ENCODE peak calls at places on chromosomes 2 and 18, in four cellular contexts. W is uterus, L is right atrium auricular region, X is tibial nerve. D is an unnamed sample. For H3K27me3, the result is how much of the 10 kb centered on the place peaks cover.

GRCh38 chr2:11099122-11100065 is 55.9 kb upstream of the SLC66A3 start:
- DNase-seq in W (no peak), L (no peak), X (no peak), D (no peak)

GRCh38 chr2:48145845-48146452 is 239.7 kb upstream of the FBXO11 start:
- DNase-seq in W (no peak), L (no peak), X (no peak), D (no peak)

GRCh38 chr2:168740788-168741187 is 61.6 kb upstream of the NOSTRIN start:
- DNase-seq in W (no peak), L (no peak), X (no peak), D (no peak)

GRCh38 chr2:29073913-29074312 is 410 bp downstream of the PCARE start:
- DNase-seq in W (no peak), L (no peak), X (no peak), D (no peak)

GRCh38 chr2:73197579-73197978 is 4.8 kb upstream of the NOTO start:
- DNase-seq in W (no peak), L (no peak), X (no peak), D (no peak)

GRCh38 chr2:120347387-120348010 is 1.6 kb downstream of the INHBB start:
- DNase-seq in W (no peak), L (no peak), X (no peak), D (no peak)

GRCh38 chr2:232367591-232368233 is 10.8 kb upstream of the ALPP start:
- DNase-seq in W (no peak), L (no peak), X (no peak), D (no peak)

GRCh38 chr18:22699629-22700028 is 233.5 kb upstream of the RBBP8 start:
- DNase-seq in W (no peak), L (no peak), X (no peak), D (no peak)

GRCh38 chr2:70089220-70089945 is 2.1 kb downstream of the PCBP1 start:
- DNase-seq in W (no peak), L (no peak), X (no peak), D (peak)

GRCh38 chr18:49853436-49853835 is 40.1 kb upstream of the ACAA2 start:
- DNase-seq in W (no peak), L (peak), X (no peak), D (no peak)

GRCh38 chr2:169757778-169758177 is 24.1 kb downstream of the KLHL23 start:
- DNase-seq in W (no peak), L (no peak), X (no peak), D (no peak)

GRCh38 chr2:66431840-66432511 is 2.9 kb upstream of the MEIS1 start:
- DNase-seq in W (peak), L (no peak), X (no peak), D (no peak)

GRCh38 chr2:42979870-42980763 is 187.7 kb upstream of the HAAO start:
- DNase-seq in W (no peak), L (no peak), X (no peak), D (no peak)

GRCh38 chr18:11387880-11388279 is 221.5 kb upstream of the SLC35G4 start:
- DNase-seq in W (no peak), L (no peak), X (peak), D (peak)

GRCh38 chr18:6561029-6561861 is 146.5 kb upstream of the L3MBTL4 start:
- DNase-seq in W (peak), L (peak), X (peak), D (peak)

GRCh38 chr2:222318026-222318711 is 19.4 kb upstream of the PAX3 start:
- DNase-seq in W (peak), L (peak), X (no peak), D (peak)

GRCh38 chr2:145984541-145984940 is 1464.6 kb upstream of the ZEB2 start:
- DNase-seq in W (no peak), L (no peak), X (no peak), D (no peak)

GRCh38 chr2:127143851-127144782 is 37.2 kb upstream of the BIN1 start:
- DNase-seq in W (no peak), L (peak), X (peak), D (no peak)

GRCh38 chr2:227818569-227819397 is 5.1 kb downstream of the CCL20 start:
- DNase-seq in W (no peak), L (peak), X (peak), D (peak)

GRCh38 chr2:189500456-189501160 is 59.3 kb downstream of the WDR75 start:
- DNase-seq in W (no peak), L (no peak), X (no peak), D (no peak)

DNA sequence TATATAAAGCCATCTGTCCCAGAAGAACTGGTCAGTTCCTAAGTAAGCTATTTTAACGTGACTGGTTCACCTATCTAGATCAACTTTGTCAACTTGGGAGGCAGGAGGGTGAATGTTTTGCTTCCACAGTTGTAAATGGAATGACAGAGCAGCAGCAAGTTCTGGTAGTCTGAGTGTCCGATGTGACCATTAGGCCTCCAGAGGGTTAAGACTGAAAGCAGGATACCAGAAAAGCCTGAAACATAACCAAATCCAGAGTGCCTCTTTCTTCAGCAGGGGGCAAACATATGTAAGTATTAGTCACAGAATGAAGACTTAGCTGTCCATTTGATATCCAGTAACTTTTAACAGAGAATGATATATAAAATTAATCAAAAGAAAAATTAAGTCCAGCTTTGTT is 9.2 kb downstream of the HOXD3 start:
- DNase-seq in W (no peak), L (no peak), X (no peak), D (no peak)
- H3K27me3 ChIP-seq in W (under half), L (half or more), X (under half), D (under half)

DNA sequence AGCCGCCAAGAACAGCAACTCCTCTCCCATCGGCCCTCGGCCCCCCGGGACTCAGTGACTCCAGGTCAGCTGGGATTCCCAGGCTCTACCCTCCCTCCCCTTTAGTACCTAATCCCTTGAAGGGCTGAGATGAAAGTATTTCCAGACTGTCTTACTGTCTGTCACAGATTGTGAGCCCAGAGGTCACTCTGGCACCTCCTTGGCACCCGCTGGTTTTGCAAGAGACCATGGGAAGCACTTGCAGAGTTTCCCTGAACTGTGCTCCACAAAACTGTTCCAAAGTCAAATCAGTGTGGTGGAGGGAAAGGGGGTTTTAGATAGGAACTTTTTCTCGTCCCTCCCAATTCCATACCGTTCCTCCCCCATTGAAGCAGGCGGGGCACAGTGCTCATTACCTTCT is 88.1 kb upstream of the SP3 start:
- DNase-seq in W (no peak), L (no peak), X (no peak), D (no peak)
- H3K4me3 ChIP-seq in W (no peak), L (no peak), X (no peak), D (no peak)

GRCh38 chr2:26494199-26494598 is 16.3 kb upstream of the OTOF start:
- DNase-seq in W (no peak), L (no peak), X (no peak), D (no peak)
- H3K27me3 ChIP-seq in W (under half), L (under half), X (under half), D (under half)

GRCh38 chr18:8719192-8719591 is 13.8 kb downstream of the MTCL1 start:
- DNase-seq in W (no peak), L (no peak), X (no peak), D (no peak)
- H3K4me3 ChIP-seq in W (no peak), L (no peak), X (no peak), D (no peak)